ENCODE peak calls at places on chromosomes 12 and 14, in six cellular contexts. M, G, Q, H, V and U are unnamed samples.

GRCh38 chr14:63454863-63455622 is 88.1 kb downstream of the PPP2R5E start:
- DNase-seq in M (no peak), G (no peak), Q (no peak), H (peak), V (peak), U (peak)

GRCh38 chr14:101087614-101088394 is 184.3 kb upstream of the RTL1 start:
- DNase-seq in M (peak), G (no peak), Q (peak), H (no peak), V (no peak), U (peak)

GRCh38 chr12:121917950-121918678 is at the start of gene CFAP251:
- DNase-seq in M (peak), G (peak), Q (peak), H (peak), V (peak), U (no peak)

GRCh38 chr12:112183141-112183581 is 57.8 kb downstream of the TRAFD1 start:
- DNase-seq in M (no peak), G (peak), Q (peak), H (peak), V (no peak), U (no peak)

GRCh38 chr14:21526672-21527319 is 650 bp upstream of the SALL2 start:
- DNase-seq in M (no peak), G (no peak), Q (peak), H (no peak), V (no peak), U (no peak)

GRCh38 chr12:121796855-121797751 is 3.6 kb upstream of the RHOF start:
- DNase-seq in M (peak), G (peak), Q (no peak), H (peak), V (no peak), U (peak)

GRCh38 chr14:52797653-52798052 is 6.2 kb upstream of the GNPNAT1 start:
- DNase-seq in M (no peak), G (no peak), Q (no peak), H (no peak), V (no peak), U (no peak)

GRCh38 chr12:3705349-3705675 is 47.6 kb downstream of the CRACR2A start:
- DNase-seq in M (no peak), G (no peak), Q (no peak), H (no peak), V (no peak), U (no peak)

GRCh38 chr12:91778091-91778819 is 367.4 kb downstream of the BTG1 start:
- DNase-seq in M (no peak), G (peak), Q (peak), H (peak), V (no peak), U (no peak)

GRCh38 chr12:53268009-53268636 is at the start of gene ESPL1:
- DNase-seq in M (peak), G (peak), Q (peak), H (peak), V (no peak), U (peak)

GRCh38 chr14:66403183-66403582 is 83.0 kb upstream of the CCDC196 start:
- DNase-seq in M (no peak), G (peak), Q (peak), H (peak), V (peak), U (peak)

GRCh38 chr12:27244680-27245005 is 557 bp downstream of the STK38L start:
- DNase-seq in M (no peak), G (peak), Q (no peak), H (peak), V (no peak), U (peak)

GRCh38 chr12:90102957-90103652 is 394.5 kb upstream of the ATP2B1 start:
- DNase-seq in M (peak), G (peak), Q (peak), H (peak), V (no peak), U (peak)

GRCh38 chr14:59146941-59147470 is 41.5 kb upstream of the DAAM1 start:
- DNase-seq in M (no peak), G (no peak), Q (no peak), H (no peak), V (no peak), U (no peak)

GRCh38 chr14:25108959-25109358 is 59.0 kb upstream of the STXBP6 start:
- DNase-seq in M (peak), G (no peak), Q (no peak), H (no peak), V (no peak), U (peak)

GRCh38 chr12:4355843-4356327 is 23.6 kb downstream of the FGF23 start:
- DNase-seq in M (peak), G (peak), Q (peak), H (peak), V (peak), U (peak)

GRCh38 chr12:60112778-60113177 is 516.9 kb downstream of the SLC16A7 start:
- DNase-seq in M (no peak), G (no peak), Q (no peak), H (no peak), V (no peak), U (no peak)

GRCh38 chr12:109523071-109523470 is 45.6 kb downstream of the UBE3B start:
- DNase-seq in M (no peak), G (no peak), Q (no peak), H (no peak), V (no peak), U (no peak)

GRCh38 chr14:73903028-73903427 is 16.4 kb downstream of the ZNF410 start:
- DNase-seq in M (no peak), G (no peak), Q (no peak), H (peak), V (no peak), U (no peak)

GRCh38 chr12:20798561-20798960 is 11.9 kb upstream of the SLCO1B3 start:
- DNase-seq in M (no peak), G (peak), Q (no peak), H (no peak), V (no peak), U (peak)

GRCh38 chr14:23219075-23219474 is 18.7 kb upstream of the RNF212B start:
- DNase-seq in M (no peak), G (no peak), Q (no peak), H (no peak), V (no peak), U (no peak)

GRCh38 chr12:22665476-22665875 is 40.5 kb downstream of the ETNK1 start:
- DNase-seq in M (no peak), G (no peak), Q (no peak), H (no peak), V (no peak), U (no peak)

GRCh38 chr12:22667122-22667521 is 42.2 kb downstream of the ETNK1 start:
- DNase-seq in M (no peak), G (no peak), Q (no peak), H (no peak), V (no peak), U (no peak)

GRCh38 chr12:22668441-22668840 is 43.5 kb downstream of the ETNK1 start:
- DNase-seq in M (no peak), G (no peak), Q (no peak), H (no peak), V (no peak), U (no peak)

GRCh38 chr12:22672951-22673350 is 48.0 kb downstream of the ETNK1 start:
- DNase-seq in M (no peak), G (no peak), Q (no peak), H (peak), V (peak), U (peak)

GRCh38 chr12:22670762-22671161 is 45.8 kb downstream of the ETNK1 start:
- DNase-seq in M (no peak), G (peak), Q (no peak), H (peak), V (no peak), U (no peak)
- TF ChIP-seq CTCF in M (no peak), G (no peak), Q (peak), H (peak), V (peak), U (peak)

DNA sequence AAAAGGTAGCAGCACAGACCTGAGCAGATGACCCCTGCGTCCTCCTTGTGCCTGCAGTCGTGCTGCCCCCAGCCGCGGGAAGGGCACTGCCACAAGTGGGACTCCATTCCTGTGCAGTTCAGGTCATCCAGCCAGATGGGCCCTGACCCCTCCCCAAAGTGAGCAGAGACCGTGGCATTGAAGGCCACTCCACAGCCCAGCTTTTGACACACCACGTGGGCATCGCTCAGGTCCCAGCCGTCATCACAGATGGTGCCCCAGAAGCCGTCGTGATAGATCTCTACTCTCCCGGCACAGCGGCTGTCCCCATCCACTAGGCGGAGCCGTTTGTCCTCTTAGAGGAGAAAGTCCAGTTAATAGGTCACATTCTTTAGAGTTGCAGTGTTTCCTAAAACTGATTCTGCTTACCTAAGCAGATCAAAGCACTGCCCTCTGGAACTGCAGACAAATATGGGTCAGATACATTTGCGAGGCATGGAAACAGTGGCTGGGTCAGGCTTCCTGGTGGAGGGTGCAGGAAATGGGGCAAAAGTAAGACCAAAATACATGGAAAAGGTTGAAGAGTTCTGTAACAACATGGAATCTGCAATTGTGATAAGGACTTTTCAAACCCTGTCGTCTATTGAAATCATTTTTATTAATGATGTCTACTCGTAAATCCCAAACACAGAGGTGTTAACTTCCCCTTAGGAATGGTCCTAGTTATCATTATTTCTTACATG is 69.4 kb downstream of the CD163L1 start:
- DNase-seq in M (peak), G (peak), Q (peak), H (peak), V (no peak), U (peak)
- TF ChIP-seq CTCF in M (peak), G (peak), Q (peak), H (peak), V (peak), U (peak)

DNA sequence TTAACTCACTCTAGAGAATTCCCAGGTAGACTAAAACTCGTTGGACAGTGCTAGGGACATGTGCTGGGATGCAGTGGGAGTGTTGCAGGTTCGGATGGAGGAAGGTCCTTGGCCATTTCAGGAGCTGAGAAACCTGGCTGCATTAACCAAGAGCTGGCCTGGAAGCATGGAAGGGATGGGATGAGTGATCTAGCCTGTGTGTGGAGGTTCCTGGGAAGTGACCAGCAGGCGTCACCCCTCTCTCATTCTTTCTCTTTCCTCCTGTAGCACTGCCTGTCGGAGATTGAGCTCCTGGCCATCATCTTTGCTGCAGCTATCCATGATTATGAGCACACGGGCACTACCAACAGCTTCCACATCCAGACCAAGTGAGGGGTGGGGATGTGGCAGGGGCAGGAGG is 15.6 kb downstream of the PPP1R1A start:
- DNase-seq in M (no peak), G (no peak), Q (no peak), H (no peak), V (no peak), U (no peak)
- TF ChIP-seq CTCF in M (no peak), G (no peak), Q (no peak), H (no peak), V (no peak), U (no peak)

GRCh38 chr14:77761205-77761931 is 412 bp upstream of the SNW1 start:
- DNase-seq in M (peak), G (no peak), Q (no peak), H (peak), V (no peak), U (peak)
- TF ChIP-seq CTCF in M (no peak), G (peak), Q (peak), H (peak), V (peak), U (peak)

GRCh38 chr14:65257405-65257804 is 155.1 kb upstream of the MAX start:
- DNase-seq in M (no peak), G (no peak), Q (no peak), H (no peak), V (no peak), U (no peak)

GRCh38 chr14:65258391-65258790 is 154.1 kb upstream of the FUT8 start:
- DNase-seq in M (no peak), G (peak), Q (no peak), H (peak), V (no peak), U (peak)

GRCh38 chr14:65256714-65257113 is 154.4 kb upstream of the MAX start:
- DNase-seq in M (no peak), G (no peak), Q (no peak), H (no peak), V (no peak), U (no peak)

GRCh38 chr14:65255029-65255545 is 152.8 kb upstream of the MAX start:
- DNase-seq in M (no peak), G (no peak), Q (no peak), H (peak), V (no peak), U (peak)

GRCh38 chr14:65255583-65256443 is 153.5 kb upstream of the MAX start:
- DNase-seq in M (peak), G (no peak), Q (no peak), H (no peak), V (no peak), U (peak)
- TF ChIP-seq CTCF in M (peak), G (no peak), Q (no peak), H (no peak), V (no peak), U (no peak)

GRCh38 chr14:69612759-69613145 is 1.4 kb downstream of the SUSD6 start:
- DNase-seq in M (no peak), G (no peak), Q (no peak), H (no peak), V (no peak), U (peak)
- TF ChIP-seq CTCF in M (no peak), G (no peak), Q (peak), H (peak), V (no peak), U (peak)